ENCODE peak calls at places on chromosomes 13 and 19, in six cellular contexts. One of them, this sample, is unnamed.

GRCh38 chr19:18991050-18991449 is 42.3 kb downstream of the SUGP2 start:
- DNase-seq in astrocyte of the cerebellum: no peak
- DNase-seq in myocyte: no peak
- DNase-seq in effector memory CD4-positive, alpha-beta T cell: no peak
- DNase-seq in neural progenitor cell: no peak
- DNase-seq in NCI-H1417 treated with DMSO at 0.1 percent for 48 hours: no peak
- DNase-seq in this sample: no peak

GRCh38 chr19:4140237-4140711 is 13.2 kb upstream of the CREB3L3 start:
- DNase-seq in astrocyte of the cerebellum: no peak
- DNase-seq in myocyte: peak
- DNase-seq in neural progenitor cell: peak
- DNase-seq in NCI-H1417 treated with DMSO at 0.1 percent for 48 hours: no peak
- DNase-seq in effector memory CD4-positive, alpha-beta T cell: peak
- DNase-seq in this sample: no peak

GRCh38 chr19:14165986-14166385 is 29.6 kb upstream of the ASF1B start:
- DNase-seq in NCI-H1417 treated with DMSO at 0.1 percent for 48 hours: no peak
- DNase-seq in astrocyte of the cerebellum: no peak
- DNase-seq in neural progenitor cell: no peak
- DNase-seq in myocyte: peak
- DNase-seq in effector memory CD4-positive, alpha-beta T cell: no peak
- DNase-seq in this sample: no peak

GRCh38 chr13:99620806-99621205 is 119.5 kb downstream of the TM9SF2 start:
- DNase-seq in neural progenitor cell: no peak
- DNase-seq in astrocyte of the cerebellum: no peak
- DNase-seq in NCI-H1417 treated with DMSO at 0.1 percent for 48 hours: no peak
- DNase-seq in myocyte: no peak
- DNase-seq in effector memory CD4-positive, alpha-beta T cell: no peak
- DNase-seq in this sample: no peak

GRCh38 chr19:5178841-5179625 is 161.6 kb downstream of the PTPRS start:
- DNase-seq in effector memory CD4-positive, alpha-beta T cell: no peak
- DNase-seq in myocyte: no peak
- DNase-seq in neural progenitor cell: no peak
- DNase-seq in NCI-H1417 treated with DMSO at 0.1 percent for 48 hours: no peak
- DNase-seq in astrocyte of the cerebellum: no peak
- DNase-seq in this sample: no peak

GRCh38 chr19:49491030-49491803 is 3.8 kb downstream of the RPL13A start:
- DNase-seq in NCI-H1417 treated with DMSO at 0.1 percent for 48 hours: no peak
- DNase-seq in astrocyte of the cerebellum: no peak
- DNase-seq in myocyte: no peak
- DNase-seq in effector memory CD4-positive, alpha-beta T cell: no peak
- DNase-seq in neural progenitor cell: peak
- DNase-seq in this sample: no peak

GRCh38 chr19:57389194-57389729 is 392 bp upstream of the ZNF548 start:
- DNase-seq in effector memory CD4-positive, alpha-beta T cell: no peak
- DNase-seq in neural progenitor cell: no peak
- DNase-seq in NCI-H1417 treated with DMSO at 0.1 percent for 48 hours: no peak
- DNase-seq in myocyte: no peak
- DNase-seq in astrocyte of the cerebellum: no peak
- DNase-seq in this sample: no peak

GRCh38 chr19:8335343-8336071 is 7.6 kb downstream of the KANK3 start:
- DNase-seq in NCI-H1417 treated with DMSO at 0.1 percent for 48 hours: no peak
- DNase-seq in neural progenitor cell: no peak
- DNase-seq in astrocyte of the cerebellum: no peak
- DNase-seq in effector memory CD4-positive, alpha-beta T cell: no peak
- DNase-seq in myocyte: no peak
- DNase-seq in this sample: no peak

GRCh38 chr13:99086149-99086868 is 108.4 kb upstream of the DOCK9 start:
- DNase-seq in astrocyte of the cerebellum: no peak
- DNase-seq in effector memory CD4-positive, alpha-beta T cell: peak
- DNase-seq in NCI-H1417 treated with DMSO at 0.1 percent for 48 hours: peak
- DNase-seq in neural progenitor cell: peak
- DNase-seq in myocyte: peak
- DNase-seq in this sample: peak

GRCh38 chr13:42815686-42816085 is 34.3 kb downstream of the FAM216B start:
- DNase-seq in effector memory CD4-positive, alpha-beta T cell: no peak
- DNase-seq in NCI-H1417 treated with DMSO at 0.1 percent for 48 hours: no peak
- DNase-seq in neural progenitor cell: no peak
- DNase-seq in astrocyte of the cerebellum: no peak
- DNase-seq in myocyte: no peak
- DNase-seq in this sample: no peak

GRCh38 chr13:110984798-110985197 is 69.9 kb upstream of the ANKRD10 start:
- DNase-seq in effector memory CD4-positive, alpha-beta T cell: no peak
- DNase-seq in NCI-H1417 treated with DMSO at 0.1 percent for 48 hours: no peak
- DNase-seq in myocyte: peak
- DNase-seq in astrocyte of the cerebellum: no peak
- DNase-seq in neural progenitor cell: no peak
- DNase-seq in this sample: no peak

GRCh38 chr19:32642771-32643170 is 32.2 kb downstream of the ANKRD27 start:
- DNase-seq in effector memory CD4-positive, alpha-beta T cell: peak
- DNase-seq in neural progenitor cell: no peak
- DNase-seq in astrocyte of the cerebellum: no peak
- DNase-seq in myocyte: no peak
- DNase-seq in NCI-H1417 treated with DMSO at 0.1 percent for 48 hours: no peak
- DNase-seq in this sample: no peak

GRCh38 chr13:87234981-87235380 is 436.2 kb upstream of the SLITRK5 start:
- DNase-seq in NCI-H1417 treated with DMSO at 0.1 percent for 48 hours: no peak
- DNase-seq in myocyte: peak
- DNase-seq in astrocyte of the cerebellum: peak
- DNase-seq in effector memory CD4-positive, alpha-beta T cell: no peak
- DNase-seq in neural progenitor cell: no peak
- DNase-seq in this sample: no peak

GRCh38 chr19:8452446-8453123 is 7.8 kb downstream of the HNRNPM start:
- DNase-seq in effector memory CD4-positive, alpha-beta T cell: no peak
- DNase-seq in astrocyte of the cerebellum: no peak
- DNase-seq in myocyte: no peak
- DNase-seq in NCI-H1417 treated with DMSO at 0.1 percent for 48 hours: no peak
- DNase-seq in neural progenitor cell: no peak
- DNase-seq in this sample: no peak

GRCh38 chr19:42401365-42402303 is 11.5 kb upstream of the CNFN start:
- DNase-seq in myocyte: peak
- DNase-seq in NCI-H1417 treated with DMSO at 0.1 percent for 48 hours: no peak
- DNase-seq in neural progenitor cell: peak
- DNase-seq in effector memory CD4-positive, alpha-beta T cell: peak
- DNase-seq in astrocyte of the cerebellum: peak
- DNase-seq in this sample: peak

GRCh38 chr19:44574201-44574950 is 39.0 kb upstream of the IGSF23 start:
- DNase-seq in myocyte: no peak
- DNase-seq in neural progenitor cell: no peak
- DNase-seq in astrocyte of the cerebellum: no peak
- DNase-seq in effector memory CD4-positive, alpha-beta T cell: no peak
- DNase-seq in NCI-H1417 treated with DMSO at 0.1 percent for 48 hours: no peak
- DNase-seq in this sample: peak

GRCh38 chr19:3642987-3643386 is 16.4 kb upstream of the CACTIN start:
- DNase-seq in effector memory CD4-positive, alpha-beta T cell: no peak
- DNase-seq in myocyte: no peak
- DNase-seq in astrocyte of the cerebellum: no peak
- DNase-seq in NCI-H1417 treated with DMSO at 0.1 percent for 48 hours: no peak
- DNase-seq in neural progenitor cell: peak
- DNase-seq in this sample: no peak

This sample was measured in osteocyte.